ENCODE peak calls at places on chromosomes 1 and 21, in four cellular contexts. One of them, this sample, is unnamed.

GRCh38 chr1:9716404-9717192 is 65.1 kb downstream of the PIK3CD start:
- DNase-seq in Peyer's patch: no peak
- DNase-seq in activated CD4-positive, alpha-beta T cell treated with anti-CD3 and anti-CD28 coated beads, Interleukin-2, amount 50 U/mL, for 1 hour: no peak
- DNase-seq in mesothelial cell of epicardium: no peak
- DNase-seq in this sample: no peak

GRCh38 chr1:33383974-33384767 is 46.7 kb downstream of the PHC2 start:
- DNase-seq in Peyer's patch: no peak
- DNase-seq in activated CD4-positive, alpha-beta T cell treated with anti-CD3 and anti-CD28 coated beads, Interleukin-2, amount 50 U/mL, for 1 hour: no peak
- DNase-seq in mesothelial cell of epicardium: peak
- DNase-seq in this sample: no peak

GRCh38 chr1:77504986-77505385 is 177.5 kb downstream of the ZZZ3 start:
- DNase-seq in Peyer's patch: no peak
- DNase-seq in activated CD4-positive, alpha-beta T cell treated with anti-CD3 and anti-CD28 coated beads, Interleukin-2, amount 50 U/mL, for 1 hour: no peak
- DNase-seq in mesothelial cell of epicardium: no peak
- DNase-seq in this sample: no peak

GRCh38 chr1:223331929-223332328 is 32.0 kb downstream of the SUSD4 start:
- DNase-seq in Peyer's patch: no peak
- DNase-seq in activated CD4-positive, alpha-beta T cell treated with anti-CD3 and anti-CD28 coated beads, Interleukin-2, amount 50 U/mL, for 1 hour: no peak
- DNase-seq in mesothelial cell of epicardium: no peak
- DNase-seq in this sample: no peak

GRCh38 chr21:37593015-37593414 is 226.4 kb downstream of the DYRK1A start:
- DNase-seq in Peyer's patch: no peak
- DNase-seq in activated CD4-positive, alpha-beta T cell treated with anti-CD3 and anti-CD28 coated beads, Interleukin-2, amount 50 U/mL, for 1 hour: no peak
- DNase-seq in mesothelial cell of epicardium: no peak
- DNase-seq in this sample: no peak

GRCh38 chr1:195550071-195550862 is 1058.0 kb downstream of the KCNT2 start:
- DNase-seq in Peyer's patch: no peak
- DNase-seq in activated CD4-positive, alpha-beta T cell treated with anti-CD3 and anti-CD28 coated beads, Interleukin-2, amount 50 U/mL, for 1 hour: no peak
- DNase-seq in mesothelial cell of epicardium: no peak
- DNase-seq in this sample: no peak

GRCh38 chr1:225995919-225996864 is 3.0 kb downstream of the SDE2 start:
- DNase-seq in Peyer's patch: no peak
- DNase-seq in activated CD4-positive, alpha-beta T cell treated with anti-CD3 and anti-CD28 coated beads, Interleukin-2, amount 50 U/mL, for 1 hour: no peak
- DNase-seq in mesothelial cell of epicardium: no peak
- DNase-seq in this sample: no peak

GRCh38 chr1:215402147-215402546 is 165.0 kb upstream of the KCTD3 start:
- DNase-seq in Peyer's patch: no peak
- DNase-seq in activated CD4-positive, alpha-beta T cell treated with anti-CD3 and anti-CD28 coated beads, Interleukin-2, amount 50 U/mL, for 1 hour: no peak
- DNase-seq in mesothelial cell of epicardium: no peak
- DNase-seq in this sample: no peak

GRCh38 chr1:15411593-15412487 is 2.2 kb downstream of the EFHD2 start:
- DNase-seq in Peyer's patch: peak
- DNase-seq in activated CD4-positive, alpha-beta T cell treated with anti-CD3 and anti-CD28 coated beads, Interleukin-2, amount 50 U/mL, for 1 hour: peak
- DNase-seq in mesothelial cell of epicardium: no peak
- DNase-seq in this sample: no peak